ENCODE peak calls at places on chromosomes 2 and 18, in four cellular contexts. One of them, this sample, is unnamed.

GRCh38 chr2:119706196-119706595 is 27.2 kb downstream of the TMEM177 start:
- DNase-seq in stomach: no peak
- DNase-seq in K562: no peak
- DNase-seq in A549: no peak
- DNase-seq in this sample: no peak

GRCh38 chr2:145258903-145259579 is 739.1 kb upstream of the ZEB2 start:
- DNase-seq in stomach: no peak
- DNase-seq in K562: no peak
- DNase-seq in A549: no peak
- DNase-seq in this sample: no peak

GRCh38 chr18:79948719-79949411 is 2.6 kb downstream of the SLC66A2 start:
- DNase-seq in stomach: peak; percentile 13
- DNase-seq in K562: no peak
- DNase-seq in A549: no peak
- DNase-seq in this sample: no peak

GRCh38 chr2:74317696-74318095 is 25.5 kb downstream of the SLC4A5 start:
- DNase-seq in stomach: peak; percentile 37
- DNase-seq in K562: no peak
- DNase-seq in A549: no peak
- DNase-seq in this sample: no peak

GRCh38 chr2:219002395-219003266 is 9.4 kb upstream of the CRYBA2 start:
- DNase-seq in stomach: peak; percentile 88
- DNase-seq in K562: peak; percentile 83
- DNase-seq in A549: peak; percentile 93
- DNase-seq in this sample: no peak

GRCh38 chr2:232951181-232951580 is 61.9 kb downstream of the NGEF start:
- DNase-seq in stomach: no peak
- DNase-seq in K562: no peak
- DNase-seq in A549: no peak
- DNase-seq in this sample: no peak

GRCh38 chr18:40357536-40357935 is 1597.5 kb upstream of the PIK3C3 start:
- DNase-seq in stomach: no peak
- DNase-seq in K562: no peak
- DNase-seq in A549: no peak
- DNase-seq in this sample: no peak

GRCh38 chr2:100895934-100896685 is 76.2 kb downstream of the NPAS2 start:
- DNase-seq in stomach: no peak
- DNase-seq in K562: no peak
- DNase-seq in A549: no peak
- DNase-seq in this sample: no peak

GRCh38 chr2:136448986-136449780 is 316.2 kb upstream of the THSD7B start:
- DNase-seq in stomach: no peak
- DNase-seq in K562: no peak
- DNase-seq in A549: no peak
- DNase-seq in this sample: no peak

GRCh38 chr2:63903003-63903402 is 61.3 kb downstream of the UGP2 start:
- DNase-seq in stomach: no peak
- DNase-seq in K562: no peak
- DNase-seq in A549: no peak
- DNase-seq in this sample: no peak

GRCh38 chr2:39124770-39125075 is 3.9 kb upstream of the SOS1 start:
- DNase-seq in stomach: no peak
- DNase-seq in K562: no peak
- DNase-seq in A549: no peak
- DNase-seq in this sample: no peak

GRCh38 chr2:121649402-121649651 is at the start of gene CLASP1:
- DNase-seq in stomach: peak; percentile 96
- DNase-seq in K562: peak; percentile 96
- DNase-seq in A549: peak; percentile 96
- DNase-seq in this sample: peak; percentile 97

GRCh38 chr18:36314098-36314497 is 16.6 kb downstream of the FHOD3 start:
- DNase-seq in stomach: no peak
- DNase-seq in K562: no peak
- DNase-seq in A549: no peak
- DNase-seq in this sample: no peak

DNA sequence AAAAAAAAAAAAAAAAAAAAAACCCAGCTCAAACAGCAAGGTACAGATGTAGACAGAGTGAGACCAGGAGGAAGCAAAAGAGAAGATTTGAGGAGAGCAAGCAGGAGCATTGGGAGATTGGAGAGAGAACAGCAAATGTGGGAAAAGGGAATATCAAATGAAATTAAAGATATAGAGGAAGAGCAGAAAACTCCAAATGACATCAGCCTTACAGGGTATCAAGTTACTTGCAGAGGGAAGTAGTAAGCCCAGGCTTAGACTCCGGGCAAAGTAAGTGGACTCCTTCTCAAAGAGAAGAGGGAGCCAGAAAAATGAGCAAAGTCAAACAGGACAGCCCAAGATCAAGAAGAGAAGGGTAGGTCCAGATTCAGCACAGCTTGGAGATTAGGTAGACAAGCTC is 93.3 kb upstream of the PPP1CB start:
- DNase-seq in stomach: no peak
- DNase-seq in K562: no peak
- DNase-seq in A549: no peak
- DNase-seq in this sample: no peak
- H3K27ac ChIP-seq in stomach: peak overlapping the region; percentile 20
- H3K27ac ChIP-seq in K562: no peak overlapping the region
- H3K27ac ChIP-seq in A549: no peak overlapping the region
- H3K27ac ChIP-seq in this sample: peak overlapping the region; percentile 88

DNA sequence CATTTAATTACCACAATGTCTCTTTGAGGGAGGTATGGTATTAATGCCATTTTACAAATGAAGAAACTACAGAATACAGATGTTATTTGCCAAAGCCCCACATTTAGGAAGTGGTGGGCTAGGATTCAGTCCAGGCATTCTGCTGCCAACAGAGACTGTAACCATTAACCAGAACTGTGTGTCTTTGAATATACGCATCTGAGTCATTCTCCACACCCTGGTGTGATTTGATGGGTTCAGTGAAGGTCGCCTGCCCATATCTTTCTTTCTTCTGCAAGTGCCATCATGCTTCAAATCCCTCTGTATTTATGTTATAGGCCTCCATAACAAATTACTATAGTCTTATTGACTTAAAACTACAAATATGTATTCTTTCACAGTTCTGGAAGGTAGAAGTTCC is 479.0 kb upstream of the DCC start:
- DNase-seq in stomach: no peak
- DNase-seq in K562: no peak
- DNase-seq in A549: no peak
- DNase-seq in this sample: no peak
- TF ChIP-seq EP300 in stomach: no peak
- TF ChIP-seq EP300 in K562: no peak
- TF ChIP-seq EP300 in A549: no peak
- TF ChIP-seq EP300 in this sample: no peak

GRCh38 chr2:113284481-113284880 is 5.8 kb upstream of the PAX8 start:
- DNase-seq in stomach: no peak
- DNase-seq in K562: no peak
- DNase-seq in A549: no peak
- DNase-seq in this sample: no peak
- H3K27ac ChIP-seq in stomach: peak overlapping the region; percentile 84
- H3K27ac ChIP-seq in K562: no peak overlapping the region
- H3K27ac ChIP-seq in A549: peak overlapping the region; percentile 98
- H3K27ac ChIP-seq in this sample: peak overlapping the region; percentile 84

DNA sequence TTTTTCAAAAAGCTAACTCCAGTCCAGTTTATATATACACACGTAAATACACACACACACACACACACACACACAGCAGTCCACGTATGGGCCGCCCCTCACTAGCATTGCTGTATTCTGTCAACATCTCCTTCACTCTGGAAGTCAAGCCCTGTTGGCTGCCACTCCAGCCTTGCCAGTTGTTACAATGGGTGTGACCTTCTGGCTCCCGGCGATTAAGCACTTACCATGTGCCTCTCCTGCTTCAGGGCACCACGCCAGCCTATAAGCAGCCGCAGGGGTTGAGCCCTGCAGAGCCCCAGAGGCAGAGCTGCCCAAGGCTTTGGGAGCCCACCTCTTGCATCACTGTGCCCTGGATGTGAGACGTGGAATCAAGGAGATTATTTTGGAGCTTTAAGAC is 54.3 kb upstream of the ROCK2 start:
- DNase-seq in stomach: peak; percentile 83
- DNase-seq in K562: no peak
- DNase-seq in A549: no peak
- DNase-seq in this sample: no peak
- TF ChIP-seq EP300 in stomach: no peak
- TF ChIP-seq EP300 in K562: no peak
- TF ChIP-seq EP300 in A549: no peak
- TF ChIP-seq EP300 in this sample: no peak

GRCh38 chr2:70250434-70250833 is 2.0 kb upstream of the TIA1 start:
- DNase-seq in stomach: no peak
- DNase-seq in K562: no peak
- DNase-seq in A549: no peak
- DNase-seq in this sample: no peak
- H3K27ac ChIP-seq in stomach: no peak overlapping the region
- H3K27ac ChIP-seq in K562: no peak overlapping the region
- H3K27ac ChIP-seq in A549: no peak overlapping the region
- H3K27ac ChIP-seq in this sample: no peak overlapping the region

GRCh38 chr18:9095297-9096012 is 7.0 kb upstream of the NDUFV2 start:
- DNase-seq in stomach: no peak
- DNase-seq in K562: no peak
- DNase-seq in A549: no peak
- DNase-seq in this sample: no peak

GRCh38 chr18:9090578-9090977 is 11.9 kb upstream of the NDUFV2 start:
- DNase-seq in stomach: no peak
- DNase-seq in K562: no peak
- DNase-seq in A549: no peak
- DNase-seq in this sample: no peak

GRCh38 chr18:9094307-9095226 is 7.9 kb upstream of the NDUFV2 start:
- DNase-seq in stomach: no peak
- DNase-seq in K562: no peak
- DNase-seq in A549: peak; percentile 35
- DNase-seq in this sample: peak; percentile 14

GRCh38 chr18:9091066-9091476 is 11.4 kb upstream of the NDUFV2 start:
- DNase-seq in stomach: no peak
- DNase-seq in K562: no peak
- DNase-seq in A549: no peak
- DNase-seq in this sample: no peak

DNA sequence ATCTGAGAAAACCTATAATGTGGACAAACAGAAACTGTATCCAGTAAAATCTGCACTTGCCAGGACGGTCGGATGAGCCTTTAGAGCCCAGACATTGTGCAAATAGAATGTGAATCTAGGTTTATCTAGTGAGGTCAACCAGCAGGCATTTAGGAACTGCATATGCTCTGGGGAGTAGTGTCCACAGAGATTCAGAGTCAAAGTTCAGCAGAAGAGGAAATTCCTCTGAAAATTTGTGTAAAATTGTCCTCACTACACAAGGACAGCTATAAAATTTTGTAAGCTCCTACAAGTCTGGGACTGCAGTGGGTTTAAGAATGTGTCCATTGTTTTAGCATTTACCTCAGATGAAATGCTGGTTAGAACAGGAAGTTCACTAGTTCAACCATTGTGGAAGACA is 9.8 kb upstream of the NDUFV2 start:
- DNase-seq in stomach: no peak
- DNase-seq in K562: no peak
- DNase-seq in A549: no peak
- DNase-seq in this sample: no peak
- TF ChIP-seq EP300 in stomach: no peak
- TF ChIP-seq EP300 in K562: no peak
- TF ChIP-seq EP300 in A549: no peak
- TF ChIP-seq EP300 in this sample: no peak

This sample was measured in esophagus muscularis mucosa.